ENCODE peak calls at places on chromosomes 2 and 18, in ten cellular contexts. A is fibroblast of lung, M is mammary epithelial cell, W is neural progenitor cell, N is HCT116, J is endodermal cell, E is IMR-90, O is neuronal stem cell, X is mesendoderm, D is DND-41. T is an unnamed sample.
A peak's percentile ranks its signal among the peaks of the same experiment; 100 is the strongest.

GRCh38 chr2:121387591-121388325 is 102.8 kb upstream of the TFCP2L1 start:
- DNase-seq in E (peak; percentile 28), J (no peak), M (no peak), W (no peak), A (no peak), D (no peak), X (no peak), O (no peak), N (no peak), T (peak; percentile 33)

GRCh38 chr2:159706385-159706980 is 5.8 kb upstream of the MARCHF7 start:
- DNase-seq in W (no peak), N (no peak), D (no peak), X (peak; percentile 51), M (no peak), E (no peak), A (peak; percentile 21), J (no peak), O (no peak), T (peak; percentile 65)

GRCh38 chr2:169363027-169363569 is 764 bp upstream of the LRP2 start:
- DNase-seq in M (no peak), N (no peak), W (peak; percentile 37), X (peak; percentile 19), E (no peak), O (peak; percentile 27), A (no peak), J (no peak), D (no peak), T (peak; percentile 6)

GRCh38 chr18:10140928-10141327 is 227.1 kb downstream of the VAPA start:
- DNase-seq in W (no peak), O (no peak), E (peak; percentile 52), J (no peak), N (no peak), X (no peak), A (peak; percentile 41), M (peak; percentile 23), D (no peak), T (peak; percentile 69)

GRCh38 chr2:196131949-196132925 is 39.1 kb downstream of the STK17B start:
- DNase-seq in D (peak; percentile 82), M (no peak), A (peak; percentile 49), J (peak; percentile 68), X (peak; percentile 81), W (peak; percentile 11), E (peak; percentile 25), N (no peak), O (no peak), T (no peak)

GRCh38 chr18:31497711-31498449 is at the start of gene DSG2:
- DNase-seq in J (peak; percentile 94), M (peak; percentile 87), D (no peak), W (peak; percentile 85), N (no peak), O (peak; percentile 67), E (no peak), A (no peak), X (peak; percentile 92), T (no peak)

GRCh38 chr2:55051026-55051866 is 995 bp upstream of the RTN4 start:
- DNase-seq in X (peak; percentile 97), W (peak; percentile 67), N (peak; percentile 99), E (peak; percentile 100), A (peak; percentile 99), O (peak; percentile 51), D (peak; percentile 57), J (peak; percentile 78), M (peak; percentile 99), T (peak; percentile 97)

GRCh38 chr2:232876071-232876977 is 6.3 kb downstream of the SNORC start:
- DNase-seq in A (no peak), W (peak; percentile 70), O (peak; percentile 24), M (peak; percentile 14), D (no peak), N (no peak), E (no peak), J (peak; percentile 81), X (peak; percentile 26), T (peak; percentile 35)

GRCh38 chr2:23005469-23005868 is 379.5 kb upstream of the KLHL29 start:
- DNase-seq in M (no peak), A (no peak), J (no peak), E (no peak), X (no peak), D (no peak), O (no peak), N (no peak), W (no peak), T (no peak)

GRCh38 chr2:144671695-144672094 is 151.8 kb upstream of the ZEB2 start:
- DNase-seq in J (no peak), W (no peak), A (no peak), D (no peak), E (peak; percentile 25), N (no peak), M (no peak), O (no peak), X (no peak), T (no peak)

GRCh38 chr18:59238385-59238784 is 18.4 kb downstream of the GRP start:
- DNase-seq in W (no peak), D (no peak), X (no peak), M (no peak), O (no peak), N (no peak), E (no peak), J (no peak), A (no peak), T (peak; percentile 28)

GRCh38 chr2:2846379-2847130 is 515.5 kb upstream of the MYT1L start:
- DNase-seq in E (no peak), M (peak; percentile 5), N (peak; percentile 45), J (no peak), A (no peak), X (peak; percentile 11), W (no peak), O (no peak), D (no peak), T (no peak)

GRCh38 chr2:112579280-112579679 is 5.1 kb upstream of the CHCHD5 start:
- DNase-seq in A (peak; percentile 93), N (no peak), E (peak; percentile 92), M (peak; percentile 75), W (no peak), O (no peak), X (no peak), J (no peak), D (no peak), T (peak; percentile 87)

GRCh38 chr2:74893332-74893731 is 59.4 kb downstream of the HK2 start:
- DNase-seq in D (no peak), J (no peak), O (no peak), A (peak; percentile 51), W (no peak), N (no peak), M (peak; percentile 77), X (no peak), E (peak; percentile 83), T (peak; percentile 49)

GRCh38 chr2:237178396-237178795 is 92.7 kb downstream of the COPS8 start:
- DNase-seq in E (peak; percentile 100), A (peak; percentile 95), N (no peak), O (no peak), W (no peak), D (no peak), J (no peak), X (no peak), M (peak; percentile 38), T (peak; percentile 82)

GRCh38 chr2:183207110-183207509 is 82.9 kb downstream of the NUP35 start:
- DNase-seq in A (no peak), X (peak; percentile 79), E (peak; percentile 28), M (no peak), W (peak; percentile 29), N (peak; percentile 1), O (no peak), D (no peak), J (no peak), T (peak; percentile 38)

GRCh38 chr2:100437751-100438150 is 20.3 kb upstream of the CHST10 start:
- DNase-seq in X (no peak), J (no peak), M (no peak), N (no peak), O (no peak), E (no peak), A (no peak), W (no peak), D (no peak), T (no peak)

GRCh38 chr18:77059294-77059916 is 73.2 kb downstream of the MBP start:
- DNase-seq in X (peak; percentile 81), D (peak; percentile 60), J (peak; percentile 75), W (peak; percentile 69), O (no peak), A (peak; percentile 80), N (peak; percentile 67), M (peak; percentile 33), E (peak; percentile 76), T (peak; percentile 72)

DNA sequence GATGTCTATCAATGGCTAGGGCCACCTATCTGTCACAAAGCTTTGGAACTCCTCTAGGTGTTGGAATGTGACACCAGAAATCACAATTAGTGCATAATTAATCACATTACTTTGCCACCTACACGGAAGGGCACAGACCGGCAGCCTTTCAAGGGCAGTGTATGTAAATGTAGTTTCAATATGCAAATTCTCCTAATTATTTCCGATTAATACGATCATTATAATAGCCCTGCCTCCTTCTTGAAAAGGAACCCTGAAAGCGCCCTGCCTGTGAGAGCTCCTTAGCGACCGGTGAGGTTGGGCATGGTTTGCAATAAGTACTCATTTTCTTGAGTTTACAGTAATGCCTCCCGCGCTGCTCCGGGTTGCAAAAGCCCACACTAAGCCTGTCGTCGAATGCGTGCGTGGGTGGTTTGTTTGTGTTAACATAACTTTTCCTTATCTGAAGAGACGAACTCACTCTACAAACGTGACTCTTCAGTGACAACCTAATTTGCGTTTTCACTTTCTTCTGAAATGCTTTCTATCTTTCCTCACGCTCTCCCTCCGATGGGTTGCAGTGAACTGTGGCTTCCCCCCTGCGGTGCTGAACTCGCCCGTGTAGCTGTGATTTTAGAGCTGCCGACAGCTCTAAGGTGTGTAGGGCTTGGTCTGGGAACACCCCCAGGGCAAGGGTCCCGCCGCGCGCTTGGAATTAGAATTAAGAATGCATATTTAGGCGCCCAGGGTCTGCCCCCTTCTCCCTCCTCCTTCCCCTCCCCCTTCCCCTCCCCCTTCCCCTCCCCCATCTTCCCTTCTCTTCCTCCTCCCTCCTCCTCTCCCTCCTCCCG is 710 bp upstream of the ID2 start:
- DNase-seq in D (peak; percentile 69), O (peak; percentile 59), X (peak; percentile 95), N (peak; percentile 48), A (peak; percentile 76), E (peak; percentile 92), M (peak; percentile 43), W (peak; percentile 80), J (peak; percentile 84), T (peak; percentile 93)
- H3K9ac ChIP-seq in D (peak overlapping the region; percentile 56), O (peak overlapping the region; percentile 70), X (peak overlapping the region; percentile 66), N (peak overlapping the region; percentile 75), A (peak overlapping the region; percentile 58), E (peak overlapping the region; percentile 84), M (peak overlapping the region; percentile 7), W (no peak overlapping the region), J (peak overlapping the region; percentile 18), T (peak overlapping the region; percentile 98)

GRCh38 chr2:86476918-86477317 is 35.7 kb downstream of the KDM3A start:
- DNase-seq in A (no peak), E (no peak), D (no peak), M (no peak), O (no peak), J (no peak), W (no peak), N (no peak), X (no peak), T (no peak)
- H3K9ac ChIP-seq in A (no peak overlapping the region), E (no peak overlapping the region), D (no peak overlapping the region), M (no peak overlapping the region), O (no peak overlapping the region), J (no peak overlapping the region), W (no peak overlapping the region), N (no peak overlapping the region), X (no peak overlapping the region), T (peak overlapping the region; percentile 16)

GRCh38 chr18:12702221-12703095 is at the start of the genes CEP76 and PSMG2:
- DNase-seq in E (peak; percentile 84), M (peak; percentile 87), W (peak; percentile 95), D (peak; percentile 89), X (peak; percentile 94), A (peak; percentile 90), J (peak; percentile 93), N (peak; percentile 64), O (peak; percentile 87), T (peak; percentile 97)
- H3K9ac ChIP-seq in E (peak within 1 kb of the TSS; percentile 95), M (peak within 1 kb of the TSS; percentile 95), W (peak within 1 kb of the TSS; percentile 100), D (peak within 1 kb of the TSS; percentile 93), X (peak within 1 kb of the TSS; percentile 96), A (peak within 1 kb of the TSS; percentile 99), J (peak within 1 kb of the TSS; percentile 97), N (peak within 1 kb of the TSS; percentile 95), O (peak within 1 kb of the TSS; percentile 97), T (peak within 1 kb of the TSS; percentile 100)

GRCh38 chr2:177342736-177343135 is 49.8 kb upstream of the AGPS start:
- DNase-seq in E (no peak), J (no peak), A (no peak), O (no peak), N (no peak), X (no peak), M (no peak), D (no peak), W (no peak), T (no peak)
- H3K9ac ChIP-seq in E (no peak overlapping the region), J (no peak overlapping the region), A (no peak overlapping the region), O (no peak overlapping the region), N (no peak overlapping the region), X (no peak overlapping the region), M (no peak overlapping the region), D (no peak overlapping the region), W (no peak overlapping the region), T (no peak overlapping the region)

T was measured in adipocyte.